ENCODE peak calls at places on chromosomes 4 and X, in six cellular contexts. M is fibroblast of lung; B is mucosa of descending colon; N is sigmoid colon; X is right cardiac atrium; A is CD8-positive, alpha-beta memory T cell. E is an unnamed sample. For H3K4me1, the result is how much of the 10 kb centered on the place peaks cover.

GRCh38 chr4:94390804-94391410 is 48.3 kb upstream of the HPGDS start:
- DNase-seq in M (no peak), N (no peak), B (no peak), A (no peak), X (no peak), E (no peak)

GRCh38 chrX:2819345-2820130 is 9.2 kb upstream of the GYG2 start:
- DNase-seq in B (no peak), M (no peak), N (no peak), A (no peak), X (no peak), E (no peak)

GRCh38 chrX:101550825-101551767 is 749 bp downstream of the ARMCX1 start:
- DNase-seq in N (peak), A (peak), B (peak), M (peak), X (peak), E (peak)

GRCh38 chr4:188015025-188015778 is 19.6 kb downstream of the ZFP42 start:
- DNase-seq in A (no peak), B (no peak), N (no peak), M (no peak), X (no peak), E (no peak)

GRCh38 chr4:41748074-41748787 is at the start of gene PHOX2B:
- DNase-seq in X (no peak), M (no peak), N (no peak), A (no peak), B (no peak), E (no peak)

GRCh38 chr4:14906805-14907204 is 95.5 kb upstream of the CPEB2 start:
- DNase-seq in X (no peak), B (no peak), N (no peak), M (peak), A (no peak), E (no peak)

GRCh38 chr4:108255203-108255747 is 86.5 kb upstream of the LEF1 start:
- DNase-seq in N (no peak), X (no peak), B (no peak), M (no peak), A (no peak), E (no peak)

GRCh38 chrX:43655151-43655676 is 885 bp upstream of the MAOA start:
- DNase-seq in B (no peak), X (peak), M (peak), N (peak), A (peak), E (peak)

GRCh38 chr4:95580226-95580625 is 31.5 kb upstream of the UNC5C start:
- DNase-seq in B (no peak), M (no peak), X (no peak), N (no peak), A (no peak), E (no peak)

GRCh38 chrX:129622757-129623301 is 31.9 kb downstream of the APLN start:
- DNase-seq in B (no peak), A (no peak), M (peak), X (no peak), N (peak), E (peak)

GRCh38 chrX:111181883-111182400 is 86.0 kb downstream of the PAK3 start:
- DNase-seq in B (no peak), X (no peak), A (no peak), M (no peak), N (no peak), E (no peak)

GRCh38 chr4:7769308-7769841 is 170.3 kb downstream of the AFAP1 start:
- DNase-seq in X (peak), M (no peak), A (no peak), B (no peak), N (no peak), E (no peak)
- H3K4me1 ChIP-seq in X (under half), M (under half), A (under half), B (under half), N (under half), E (under half)

GRCh38 chr4:184450743-184451142 is 23.6 kb downstream of the IRF2 start:
- DNase-seq in M (no peak), X (no peak), A (no peak), N (no peak), B (no peak), E (no peak)

GRCh38 chr4:184450045-184450444 is 24.3 kb downstream of the IRF2 start:
- DNase-seq in M (peak), A (no peak), X (no peak), N (no peak), B (no peak), E (no peak)

GRCh38 chr4:184448828-184449227 is 25.5 kb downstream of the IRF2 start:
- DNase-seq in M (peak), A (no peak), N (peak), B (no peak), X (peak), E (peak)

GRCh38 chr4:184453402-184454160 is 20.8 kb downstream of the IRF2 start:
- DNase-seq in B (no peak), N (no peak), X (no peak), M (peak), A (peak), E (no peak)

GRCh38 chr4:184451726-184452125 is 22.6 kb downstream of the IRF2 start:
- DNase-seq in B (no peak), M (no peak), N (no peak), X (no peak), A (no peak), E (no peak)
- H3K4me1 ChIP-seq in B (under half), M (under half), N (under half), X (under half), A (half or more), E (half or more)

GRCh38 chrX:153628665-153629064 is 18.3 kb upstream of the DUSP9 start:
- DNase-seq in A (no peak), X (no peak), N (peak), B (no peak), M (no peak), E (peak)
- H3K4me1 ChIP-seq in A (under half), X (under half), N (under half), B (under half), M (under half), E (under half)

GRCh38 chr4:86942185-86942666 is 7.4 kb downstream of the AFF1 start:
- DNase-seq in A (no peak), M (peak), B (no peak), N (no peak), X (no peak), E (no peak)
- H3K4me1 ChIP-seq in A (under half), M (under half), B (half or more), N (under half), X (under half), E (under half)

GRCh38 chr4:47535567-47536147 is 50.6 kb downstream of the ATP10D start:
- DNase-seq in A (no peak), N (no peak), B (no peak), M (no peak), X (no peak), E (no peak)

GRCh38 chr4:47532658-47533057 is 47.6 kb downstream of the ATP10D start:
- DNase-seq in X (no peak), A (no peak), B (no peak), M (no peak), N (no peak), E (no peak)

GRCh38 chr4:47533689-47534347 is 48.7 kb downstream of the ATP10D start:
- DNase-seq in X (no peak), B (no peak), M (peak), A (no peak), N (no peak), E (no peak)

GRCh38 chr4:47536956-47537355 is 51.9 kb downstream of the ATP10D start:
- DNase-seq in B (no peak), A (no peak), X (no peak), N (no peak), M (peak), E (no peak)

DNA sequence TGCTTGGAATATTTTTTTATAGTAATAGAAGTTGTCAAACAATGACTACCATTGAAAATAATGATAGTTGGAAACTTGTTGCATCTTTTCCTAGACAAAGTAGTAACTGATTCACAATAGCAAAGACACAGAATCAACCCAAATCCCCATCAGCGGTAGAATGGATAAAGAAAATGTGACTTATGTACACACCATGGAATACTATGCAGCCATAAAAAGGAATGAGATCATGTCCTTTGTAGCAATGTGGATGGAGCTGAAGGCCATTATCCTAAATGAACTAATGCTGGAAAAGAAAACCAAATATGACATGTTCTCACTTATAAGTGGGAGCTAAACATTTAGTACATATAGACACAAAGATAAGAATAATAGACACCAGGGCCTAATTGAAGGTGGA is 49.7 kb downstream of the ATP10D start:
- DNase-seq in B (no peak), M (no peak), N (no peak), A (no peak), X (no peak), E (no peak)
- H3K4me1 ChIP-seq in B (under half), M (under half), N (under half), A (under half), X (under half), E (under half)

DNA sequence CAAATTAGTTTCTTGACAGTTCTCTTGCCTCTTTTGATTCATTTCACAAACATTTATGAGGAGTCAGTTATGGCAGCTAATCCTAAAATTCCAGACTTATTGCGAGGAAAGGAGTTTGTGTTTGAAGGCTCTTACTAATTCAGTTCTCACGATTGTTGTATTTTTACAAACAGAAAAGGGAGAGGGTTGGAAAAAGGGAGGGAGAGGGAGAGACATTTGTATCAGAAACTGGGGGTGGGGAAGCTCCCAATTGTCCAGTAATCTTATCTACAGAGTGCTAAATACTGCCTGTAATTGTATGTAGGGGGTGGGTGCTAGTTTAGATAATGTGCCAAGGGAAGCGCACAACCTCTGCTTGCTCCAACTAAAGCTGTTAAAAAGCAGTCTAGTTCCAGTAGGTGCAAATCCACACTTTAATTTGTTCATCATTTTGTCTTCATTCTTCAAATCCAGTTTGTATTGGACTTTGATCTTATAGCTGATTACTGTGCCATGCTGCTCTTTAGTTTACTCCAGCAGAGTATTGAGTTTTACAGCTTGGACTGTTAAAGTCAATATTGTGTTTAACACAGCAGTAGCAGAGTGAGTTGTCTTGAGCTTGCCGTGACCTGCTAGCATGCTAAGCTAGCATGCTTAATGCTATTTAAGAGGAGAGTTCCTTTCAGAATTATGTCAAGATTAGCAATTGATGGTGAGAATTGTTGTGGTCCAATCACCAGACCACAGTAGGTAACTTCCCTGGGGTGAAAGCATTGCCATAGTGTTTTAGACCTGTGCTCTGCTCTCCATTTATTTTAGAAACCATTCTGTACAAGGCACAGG is 13.9 kb downstream of the FNIP2 start:
- DNase-seq in M (peak), N (no peak), B (no peak), X (no peak), A (no peak), E (no peak)
- H3K4me1 ChIP-seq in M (under half), N (under half), B (half or more), X (under half), A (under half), E (half or more)